ENCODE peak calls at places on chromosomes 16 and 17, in four cellular contexts. H is cardiac fibroblast; N is CD4-positive, alpha-beta T cell; Y is foreskin fibroblast. O is an unnamed sample.

GRCh38 chr17:10754861-10755591 is 25.2 kb upstream of the TMEM220 start:
- DNase-seq in H (no peak), N (no peak), Y (no peak), O (no peak)

GRCh38 chr17:73015722-73016276 is 76.7 kb downstream of the SLC39A11 start:
- DNase-seq in H (no peak), N (no peak), Y (no peak), O (no peak)

GRCh38 chr16:79278506-79278905 is 322.0 kb downstream of the MAF start:
- DNase-seq in H (no peak), N (peak; percentile 42), Y (no peak), O (no peak)

GRCh38 chr16:30660424-30661251 is 2.4 kb downstream of the FBRS start:
- DNase-seq in H (no peak), N (peak; percentile 61), Y (peak; percentile 24), O (no peak)

GRCh38 chr16:23768581-23768980 is 13.8 kb downstream of the CHP2 start:
- DNase-seq in H (no peak), N (no peak), Y (no peak), O (no peak)

GRCh38 chr17:7042507-7043194 is 1.2 kb downstream of the SLC16A11 start:
- DNase-seq in H (no peak), N (peak; percentile 30), Y (no peak), O (no peak)

GRCh38 chr17:7857724-7858486 is at the start of gene CYB5D1:
- DNase-seq in H (peak; percentile 95), N (peak; percentile 82), Y (peak; percentile 96), O (peak; percentile 92)

GRCh38 chr17:82346342-82347300 is 12.4 kb upstream of the TEX19 start:
- DNase-seq in H (no peak), N (no peak), Y (no peak), O (no peak)

GRCh38 chr17:27577884-27578717 is 52.9 kb upstream of the LGALS9 start:
- DNase-seq in H (peak; percentile 79), N (no peak), Y (peak; percentile 33), O (no peak)

GRCh38 chr17:49494937-49495841 is at the start of gene NGFR:
- DNase-seq in H (peak; percentile 38), N (no peak), Y (peak; percentile 59), O (no peak)

GRCh38 chr17:78568494-78569115 is 8.6 kb downstream of the DNAH17 start:
- DNase-seq in H (peak; percentile 31), N (no peak), Y (peak; percentile 33), O (no peak)

GRCh38 chr17:76612977-76613851 is 27.6 kb upstream of the ST6GALNAC2 start:
- DNase-seq in H (no peak), N (no peak), Y (no peak), O (peak; percentile 18)

GRCh38 chr17:1108560-1108809 is 71.3 kb downstream of the ABR start:
- DNase-seq in H (no peak), N (no peak), Y (peak; percentile 23), O (no peak)

GRCh38 chr16:72923757-72924156 is 124.2 kb downstream of the ZFHX3 start:
- DNase-seq in H (no peak), N (no peak), Y (no peak), O (no peak)

GRCh38 chr17:77163521-77164280 is 22.9 kb downstream of the SEC14L1 start:
- DNase-seq in H (no peak), N (no peak), Y (no peak), O (no peak)

GRCh38 chr16:57639172-57639571 is 10.7 kb downstream of the ADGRG1 start:
- DNase-seq in H (peak; percentile 26), N (no peak), Y (peak; percentile 54), O (no peak)

GRCh38 chr17:49963626-49964538 is 5.1 kb upstream of the DLX4 start:
- DNase-seq in H (no peak), N (no peak), Y (peak; percentile 25), O (no peak)

GRCh38 chr16:67976205-67976604 is 4.1 kb downstream of the DPEP3 start:
- DNase-seq in H (no peak), N (no peak), Y (no peak), O (no peak)

GRCh38 chr17:78346605-78347250 is 13.1 kb downstream of the SOCS3 start:
- DNase-seq in H (no peak), N (no peak), Y (peak; percentile 53), O (peak; percentile 27)

GRCh38 chr16:74199842-74200124 is 96.8 kb upstream of the PSMD7 start:
- DNase-seq in H (no peak), N (no peak), Y (no peak), O (no peak)

GRCh38 chr17:58741121-58741625 is 14.5 kb upstream of the PPM1E start:
- DNase-seq in H (peak; percentile 15), N (no peak), Y (peak; percentile 19), O (peak; percentile 7)

GRCh38 chr17:9999948-10000695 is 95.1 kb upstream of the RCVRN start:
- DNase-seq in H (no peak), N (no peak), Y (no peak), O (no peak)

GRCh38 chr16:12846592-12846991 is 42.9 kb upstream of the CPPED1 start:
- DNase-seq in H (no peak), N (no peak), Y (no peak), O (no peak)
- TF ChIP-seq CTCF in H (no peak), N (no peak), Y (no peak), O (no peak)

GRCh38 chr16:27747946-27748345 is 198.0 kb downstream of the KATNIP start:
- DNase-seq in H (no peak), N (no peak), Y (no peak), O (no peak)

GRCh38 chr16:27751676-27752075 is 201.7 kb downstream of the KATNIP start:
- DNase-seq in H (no peak), N (no peak), Y (no peak), O (no peak)

GRCh38 chr16:27749946-27750345 is 200.0 kb downstream of the KATNIP start:
- DNase-seq in H (no peak), N (no peak), Y (no peak), O (no peak)

GRCh38 chr16:27749547-27749875 is 199.6 kb downstream of the KATNIP start:
- DNase-seq in H (no peak), N (no peak), Y (no peak), O (no peak)

GRCh38 chr16:27748868-27749546 is 199.1 kb downstream of the KATNIP start:
- DNase-seq in H (peak; percentile 76), N (no peak), Y (peak; percentile 94), O (peak; percentile 95)
- TF ChIP-seq CTCF in H (peak; percentile 7), N (peak; percentile 25), Y (peak; percentile 6), O (peak; percentile 57)

DNA sequence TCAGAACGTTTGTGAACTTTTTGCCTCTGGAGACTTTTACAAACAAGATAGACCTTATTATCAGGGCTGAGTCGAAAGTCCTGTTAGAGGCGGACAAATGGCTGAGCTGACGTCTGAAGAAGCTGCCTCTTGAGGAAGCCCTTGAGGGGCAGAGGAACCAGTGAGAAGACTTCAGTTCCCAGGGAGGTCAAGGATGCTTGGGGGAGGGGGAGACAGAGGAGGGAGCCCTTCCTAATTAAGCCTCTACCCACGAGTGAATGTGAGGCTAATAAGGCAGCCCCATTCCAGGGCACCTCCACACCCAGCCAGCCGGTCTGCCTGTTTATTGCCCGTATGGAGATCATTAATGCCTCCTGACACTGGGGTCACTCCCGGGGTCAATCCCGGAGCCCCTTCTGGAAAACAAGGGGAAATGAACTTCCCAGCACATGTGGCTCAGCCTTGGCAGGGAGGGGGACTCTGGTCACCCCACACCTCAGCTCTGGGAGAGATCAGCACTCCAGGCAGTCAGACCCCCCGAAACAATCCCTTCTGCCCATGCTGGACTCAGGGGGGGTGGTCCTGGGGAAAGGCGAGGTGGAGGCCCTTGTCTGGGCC is 9.2 kb upstream of the TBX4 start:
- DNase-seq in H (no peak), N (no peak), Y (no peak), O (no peak)
- TF ChIP-seq CTCF in H (no peak), N (no peak), Y (no peak), O (no peak)

GRCh38 chr16:29318037-29318436 is 88.5 kb downstream of the NPIPB11 start:
- DNase-seq in H (no peak), N (no peak), Y (no peak), O (no peak)
- TF ChIP-seq CTCF in H (no peak), N (no peak), Y (no peak), O (no peak)

GRCh38 chr17:80812362-80813088 is 179.1 kb upstream of the CHMP6 start:
- DNase-seq in H (no peak), N (no peak), Y (no peak), O (no peak)
- TF ChIP-seq CTCF in H (no peak), N (no peak), Y (no peak), O (no peak)

O was measured in HFFc6.